ENCODE peak calls at places on chromosomes 12 and 14, in nine cellular contexts. X, H, V, C, G, F, S, Z and R are unnamed samples.
A peak's percentile ranks its signal among the peaks of the same experiment; 100 is the strongest.

GRCh38 chr12:40691913-40692616 is at the start of gene CNTN1:
- DNase-seq in X (peak; percentile 72), H (peak; percentile 58), V (peak; percentile 94), C (peak; percentile 83), G (peak; percentile 48), F (no peak), S (no peak), Z (peak; percentile 88), R (peak; percentile 83)

GRCh38 chr12:8057839-8058238 is 8.3 kb downstream of the C3AR1 start:
- DNase-seq in X (no peak), H (no peak), V (no peak), C (no peak), G (no peak), F (no peak), S (no peak), Z (no peak), R (no peak)

GRCh38 chr12:3351731-3352130 is 139.3 kb upstream of the PRMT8 start:
- DNase-seq in X (no peak), H (no peak), V (no peak), C (no peak), G (no peak), F (no peak), S (no peak), Z (no peak), R (no peak)

GRCh38 chr12:21501258-21502163 is at the start of the genes GOLT1B and RECQL:
- DNase-seq in X (peak; percentile 87), H (peak; percentile 97), V (peak; percentile 98), C (peak; percentile 88), G (peak; percentile 87), F (peak; percentile 88), S (peak; percentile 94), Z (peak; percentile 83), R (peak; percentile 91)

GRCh38 chr12:132597333-132598283 is 12.8 kb downstream of the LRCOL1 start:
- DNase-seq in X (no peak), H (no peak), V (no peak), C (no peak), G (no peak), F (no peak), S (no peak), Z (peak; percentile 77), R (peak; percentile 71)

GRCh38 chr14:61253064-61253753 is 27.9 kb downstream of the TMEM30B start:
- DNase-seq in X (no peak), H (no peak), V (no peak), C (no peak), G (no peak), F (no peak), S (no peak), Z (no peak), R (no peak)

GRCh38 chr14:48125654-48126053 is 450.2 kb upstream of the MDGA2 start:
- DNase-seq in X (no peak), H (no peak), V (no peak), C (no peak), G (no peak), F (no peak), S (no peak), Z (peak; percentile 60), R (peak; percentile 19)

GRCh38 chr12:32176606-32177005 is 70.0 kb downstream of the BICD1 start:
- DNase-seq in X (no peak), H (no peak), V (no peak), C (no peak), G (no peak), F (no peak), S (no peak), Z (no peak), R (no peak)

GRCh38 chr12:68016136-68016535 is 26.9 kb downstream of the IFNG-AS1 start:
- DNase-seq in X (no peak), H (no peak), V (no peak), C (no peak), G (no peak), F (no peak), S (no peak), Z (no peak), R (no peak)

GRCh38 chr14:81738946-81739659 is 205.4 kb upstream of the SEL1L start:
- DNase-seq in X (no peak), H (no peak), V (no peak), C (no peak), G (no peak), F (no peak), S (no peak), Z (no peak), R (no peak)

GRCh38 chr12:107485731-107486130 is 199.9 kb upstream of the PWP1 start:
- DNase-seq in X (no peak), H (no peak), V (no peak), C (no peak), G (no peak), F (no peak), S (no peak), Z (no peak), R (no peak)

GRCh38 chr14:36319899-36320209 is 583 bp downstream of the MBIP start:
- DNase-seq in X (no peak), H (no peak), V (no peak), C (no peak), G (no peak), F (no peak), S (no peak), Z (no peak), R (no peak)

GRCh38 chr12:65609359-65609771 is 214.9 kb upstream of the HMGA2 start:
- DNase-seq in X (no peak), H (no peak), V (peak; percentile 71), C (no peak), G (no peak), F (no peak), S (no peak), Z (no peak), R (no peak)

GRCh38 chr12:127716181-127716580 is 550.8 kb upstream of the TMEM132C start:
- DNase-seq in X (no peak), H (no peak), V (no peak), C (no peak), G (no peak), F (no peak), S (no peak), Z (no peak), R (no peak)

GRCh38 chr12:18461738-18462137 is 200.4 kb downstream of the PIK3C2G start:
- DNase-seq in X (no peak), H (no peak), V (no peak), C (no peak), G (no peak), F (no peak), S (no peak), Z (no peak), R (no peak)

GRCh38 chr12:49231881-49232650 is 32.8 kb upstream of the TUBA1C start:
- DNase-seq in X (no peak), H (no peak), V (no peak), C (no peak), G (no peak), F (no peak), S (no peak), Z (peak; percentile 45), R (peak; percentile 52)